ENCODE peak calls at places on chromosome 20, in seven cellular contexts. Q, M, S, N, E, U and P are unnamed samples.

GRCh38 chr20:52923123-52923543 is 49.0 kb upstream of the TSHZ2 start:
- DNase-seq in Q (no peak), M (no peak), S (no peak), N (no peak), E (no peak), U (no peak), P (no peak)

GRCh38 chr20:57594092-57594911 is 25.9 kb downstream of the ZBP1 start:
- DNase-seq in Q (peak; percentile 73), M (peak; percentile 50), S (peak; percentile 82), N (no peak), E (peak; percentile 66), U (peak; percentile 61), P (peak; percentile 80)

GRCh38 chr20:51118216-51118615 is 95.3 kb upstream of the KCNG1 start:
- DNase-seq in Q (no peak), M (no peak), S (no peak), N (no peak), E (no peak), U (no peak), P (no peak)

GRCh38 chr20:45450097-45450818 is 19.3 kb upstream of the WFDC2 start:
- DNase-seq in Q (no peak), M (peak; percentile 41), S (peak; percentile 57), N (no peak), E (no peak), U (no peak), P (no peak)

GRCh38 chr20:51154708-51155690 is 132.1 kb upstream of the KCNG1 start:
- DNase-seq in Q (no peak), M (no peak), S (no peak), N (no peak), E (no peak), U (no peak), P (no peak)

GRCh38 chr20:59645761-59646171 is 41.4 kb downstream of the PHACTR3 start:
- DNase-seq in Q (no peak), M (no peak), S (no peak), N (no peak), E (no peak), U (no peak), P (no peak)

GRCh38 chr20:35009665-35010328 is 54.1 kb downstream of the MYH7B start:
- DNase-seq in Q (no peak), M (no peak), S (no peak), N (no peak), E (no peak), U (no peak), P (no peak)

GRCh38 chr20:17624551-17625245 is 54.8 kb downstream of the DSTN start:
- DNase-seq in Q (peak; percentile 35), M (no peak), S (no peak), N (peak; percentile 64), E (peak; percentile 48), U (peak; percentile 19), P (peak; percentile 50)

GRCh38 chr20:4060054-4060795 is 44.9 kb upstream of the RNF24 start:
- DNase-seq in Q (no peak), M (no peak), S (no peak), N (no peak), E (no peak), U (peak; percentile 87), P (peak; percentile 87)

GRCh38 chr20:60138263-60139127 is 180.3 kb downstream of the CDH26 start:
- DNase-seq in Q (peak; percentile 50), M (peak; percentile 38), S (peak; percentile 16), N (no peak), E (peak; percentile 76), U (peak; percentile 73), P (peak; percentile 79)

GRCh38 chr20:54133434-54134427 is 40.1 kb downstream of the CYP24A1 start:
- DNase-seq in Q (no peak), M (no peak), S (no peak), N (no peak), E (no peak), U (no peak), P (no peak)

GRCh38 chr20:12305555-12305954 is 387.9 kb downstream of the BTBD3 start:
- DNase-seq in Q (no peak), M (no peak), S (no peak), N (no peak), E (no peak), U (no peak), P (no peak)

GRCh38 chr20:44552950-44553908 is 29.1 kb upstream of the PKIG start:
- DNase-seq in Q (no peak), M (no peak), S (no peak), N (no peak), E (no peak), U (no peak), P (no peak)

GRCh38 chr20:10667560-10668167 is 6.1 kb downstream of the JAG1 start:
- DNase-seq in Q (no peak), M (no peak), S (no peak), N (no peak), E (no peak), U (no peak), P (no peak)
- H3K4me3 ChIP-seq in Q (no peak overlapping the region), M (no peak overlapping the region), S (no peak overlapping the region), N (peak overlapping the region; percentile 88), E (no peak overlapping the region), U (peak overlapping the region; percentile 96), P (no peak overlapping the region)

GRCh38 chr20:6704132-6704861 is 63.2 kb upstream of the BMP2 start:
- DNase-seq in Q (no peak), M (no peak), S (no peak), N (no peak), E (peak; percentile 77), U (peak; percentile 34), P (no peak)

GRCh38 chr20:6703047-6703446 is 64.4 kb upstream of the BMP2 start:
- DNase-seq in Q (no peak), M (no peak), S (no peak), N (no peak), E (no peak), U (no peak), P (no peak)

GRCh38 chr20:6705920-6706500 is 61.5 kb upstream of the BMP2 start:
- DNase-seq in Q (no peak), M (no peak), S (no peak), N (no peak), E (no peak), U (no peak), P (no peak)

GRCh38 chr20:6707231-6707870 is 60.1 kb upstream of the BMP2 start:
- DNase-seq in Q (no peak), M (no peak), S (no peak), N (no peak), E (no peak), U (no peak), P (no peak)

GRCh38 chr20:6705106-6705766 is 62.2 kb upstream of the BMP2 start:
- DNase-seq in Q (no peak), M (no peak), S (no peak), N (no peak), E (no peak), U (no peak), P (no peak)
- H3K4me1 ChIP-seq in Q (no peaks in the 10 kb centered on the region), M (no peaks in the 10 kb centered on the region), S (no peaks in the 10 kb centered on the region), N (peaks cover 59% of the 10 kb centered on the region), E (peaks cover 66% of the 10 kb centered on the region), U (peaks cover 33% of the 10 kb centered on the region), P (peaks cover 70% of the 10 kb centered on the region)

GRCh38 chr20:37336369-37337207 is 9.4 kb upstream of the SRC start:
- DNase-seq in Q (peak; percentile 77), M (no peak), S (peak; percentile 62), N (no peak), E (no peak), U (peak; percentile 83), P (peak; percentile 84)

GRCh38 chr20:37333848-37334318 is 12.1 kb upstream of the SRC start:
- DNase-seq in Q (no peak), M (no peak), S (no peak), N (no peak), E (no peak), U (no peak), P (no peak)

GRCh38 chr20:37334450-37334849 is 11.5 kb upstream of the SRC start:
- DNase-seq in Q (no peak), M (no peak), S (no peak), N (no peak), E (no peak), U (no peak), P (no peak)

GRCh38 chr20:37337208-37337955 is 8.6 kb upstream of the SRC start:
- DNase-seq in Q (no peak), M (no peak), S (no peak), N (no peak), E (no peak), U (no peak), P (no peak)

GRCh38 chr20:37335642-37336368 is 10.1 kb upstream of the SRC start:
- DNase-seq in Q (no peak), M (no peak), S (peak; percentile 46), N (no peak), E (no peak), U (no peak), P (no peak)
- H3K4me3 ChIP-seq in Q (no peak overlapping the region), M (no peak overlapping the region), S (no peak overlapping the region), N (no peak overlapping the region), E (no peak overlapping the region), U (no peak overlapping the region), P (no peak overlapping the region)

DNA sequence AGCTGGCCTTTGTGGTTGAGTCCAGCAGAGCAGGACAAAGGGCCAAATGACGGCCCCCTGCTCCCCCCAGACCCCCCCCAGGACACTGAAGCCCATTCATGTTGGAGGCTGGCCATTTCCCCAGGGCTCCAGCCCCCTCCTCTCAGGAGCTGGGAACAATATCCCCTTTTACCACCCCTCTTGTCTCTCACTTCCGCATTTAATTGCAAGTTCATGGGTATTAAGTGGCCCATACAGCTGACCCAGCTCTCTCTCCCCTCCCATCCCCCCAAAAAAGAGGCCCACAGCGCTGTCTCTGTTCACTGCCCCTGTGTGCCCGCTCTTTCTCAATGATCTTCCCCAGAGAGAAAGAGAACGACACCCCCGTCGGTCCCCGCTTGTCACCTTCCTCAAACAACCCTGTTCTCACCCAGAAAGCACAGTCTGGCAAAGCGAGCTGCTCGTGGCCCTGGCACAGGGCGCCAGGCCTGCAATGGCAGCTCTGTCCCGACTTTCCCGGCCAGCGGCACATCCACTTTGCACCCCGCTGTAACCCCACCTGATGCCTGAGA is 30.4 kb downstream of the PREX1 start:
- DNase-seq in Q (no peak), M (no peak), S (no peak), N (peak; percentile 80), E (peak; percentile 64), U (peak; percentile 74), P (peak; percentile 63)
- H3K4me1 ChIP-seq in Q (no peaks in the 10 kb centered on the region), M (no peaks in the 10 kb centered on the region), S (peaks cover 12% of the 10 kb centered on the region), N (peaks cover 20% of the 10 kb centered on the region), E (no peaks in the 10 kb centered on the region), U (peaks cover 16% of the 10 kb centered on the region), P (peaks cover 20% of the 10 kb centered on the region)

GRCh38 chr20:31476313-31476623 is 1.2 kb downstream of the REM1 start:
- DNase-seq in Q (no peak), M (no peak), S (no peak), N (no peak), E (no peak), U (no peak), P (no peak)

GRCh38 chr20:31473331-31474096 is 1.4 kb downstream of the DEFB124 start:
- DNase-seq in Q (no peak), M (no peak), S (no peak), N (no peak), E (no peak), U (no peak), P (no peak)

GRCh38 chr20:31474097-31474436 is 860 bp downstream of the DEFB124 start:
- DNase-seq in Q (no peak), M (no peak), S (no peak), N (no peak), E (no peak), U (no peak), P (no peak)

GRCh38 chr20:31475472-31476312 is 604 bp downstream of the REM1 start:
- DNase-seq in Q (no peak), M (no peak), S (no peak), N (no peak), E (no peak), U (no peak), P (no peak)

GRCh38 chr20:31475032-31475431 is at the start of the genes DEFB124 and REM1:
- DNase-seq in Q (peak; percentile 56), M (no peak), S (no peak), N (peak; percentile 75), E (no peak), U (peak; percentile 75), P (peak; percentile 64)
- H3K4me3 ChIP-seq in Q (peak within 1 kb of the TSS; percentile 43), M (no peak within 1 kb of the TSS), S (no peak within 1 kb of the TSS), N (peak within 1 kb of the TSS; percentile 75), E (peak within 1 kb of the TSS; percentile 15), U (peak within 1 kb of the TSS; percentile 78), P (peak within 1 kb of the TSS; percentile 57)